ENCODE peak calls at places on chromosome 5, in six cellular contexts. T, L, A, F, R and X are unnamed samples.

GRCh38 chr5:172906436-172906835 is 52.8 kb upstream of the RPL26L1 start:
- DNase-seq in F (no peak), T (no peak), R (no peak), L (no peak), A (peak; percentile 92), X (no peak)

GRCh38 chr5:139245637-139246335 is 47.6 kb upstream of the SIL1 start:
- DNase-seq in L (no peak), F (no peak), A (no peak), R (no peak), T (no peak), X (no peak)

GRCh38 chr5:1487079-1487764 is 36.5 kb downstream of the LPCAT1 start:
- DNase-seq in F (no peak), T (no peak), R (no peak), L (no peak), A (no peak), X (no peak)

GRCh38 chr5:106545325-106545724 is 1125.4 kb downstream of the EFNA5 start:
- DNase-seq in L (no peak), F (no peak), T (no peak), R (no peak), A (peak; percentile 68), X (no peak)

GRCh38 chr5:38364825-38365224 is 106.5 kb downstream of the EGFLAM start:
- DNase-seq in R (no peak), A (no peak), T (no peak), F (no peak), L (no peak), X (no peak)

GRCh38 chr5:111641533-111642230 is 115.3 kb downstream of the NREP start:
- DNase-seq in R (no peak), A (peak; percentile 71), T (no peak), L (no peak), F (no peak), X (no peak)

GRCh38 chr5:138054863-138055558 is 22.1 kb upstream of the FAM13B start:
- DNase-seq in T (no peak), A (peak; percentile 14), R (no peak), F (no peak), L (no peak), X (no peak)

GRCh38 chr5:85472749-85473148 is 1088.1 kb upstream of the EDIL3 start:
- DNase-seq in F (no peak), R (no peak), T (no peak), A (no peak), L (no peak), X (no peak)

GRCh38 chr5:61329729-61330128 is 2.3 kb upstream of the ZSWIM6 start:
- DNase-seq in A (peak; percentile 42), R (no peak), F (no peak), L (no peak), T (no peak), X (no peak)

GRCh38 chr5:36180556-36181350 is 28.8 kb downstream of the SKP2 start:
- DNase-seq in F (no peak), R (no peak), A (no peak), L (no peak), T (no peak), X (no peak)

GRCh38 chr5:103424453-103425205 is 138.0 kb downstream of the NUDT12 start:
- DNase-seq in A (peak; percentile 91), T (no peak), R (no peak), L (no peak), F (no peak), X (no peak)

GRCh38 chr5:126884269-126884819 is 107.4 kb downstream of the LMNB1 start:
- DNase-seq in A (peak; percentile 89), R (no peak), F (peak; percentile 2), L (no peak), T (no peak), X (no peak)

DNA sequence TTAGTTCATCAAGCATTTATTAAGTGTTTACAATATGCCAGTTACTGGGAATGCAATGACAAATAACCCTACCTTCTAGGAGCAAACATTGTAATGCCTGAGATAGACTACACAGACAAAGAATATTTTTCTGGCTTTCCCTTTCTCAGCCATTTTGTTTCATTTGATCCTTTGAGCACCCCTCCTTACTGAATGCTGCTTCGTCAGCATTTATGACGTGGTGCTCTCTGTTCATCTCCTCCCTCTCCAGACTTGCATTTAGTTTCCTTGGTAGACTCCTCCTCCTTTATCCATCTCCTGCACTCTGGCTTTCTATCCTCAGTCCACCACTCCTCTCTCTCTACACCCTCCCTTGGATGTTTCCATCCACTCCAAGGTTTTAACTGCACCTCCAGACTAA is 245.3 kb downstream of the RAB3C start:
- DNase-seq in R (no peak), L (no peak), T (no peak), A (no peak), F (no peak), X (no peak)
- H3K27me3 ChIP-seq in R (no peaks in the 10 kb centered on the region), L (no peaks in the 10 kb centered on the region), T (no peaks in the 10 kb centered on the region), A (no peaks in the 10 kb centered on the region), F (no peaks in the 10 kb centered on the region), X (no peaks in the 10 kb centered on the region)

DNA sequence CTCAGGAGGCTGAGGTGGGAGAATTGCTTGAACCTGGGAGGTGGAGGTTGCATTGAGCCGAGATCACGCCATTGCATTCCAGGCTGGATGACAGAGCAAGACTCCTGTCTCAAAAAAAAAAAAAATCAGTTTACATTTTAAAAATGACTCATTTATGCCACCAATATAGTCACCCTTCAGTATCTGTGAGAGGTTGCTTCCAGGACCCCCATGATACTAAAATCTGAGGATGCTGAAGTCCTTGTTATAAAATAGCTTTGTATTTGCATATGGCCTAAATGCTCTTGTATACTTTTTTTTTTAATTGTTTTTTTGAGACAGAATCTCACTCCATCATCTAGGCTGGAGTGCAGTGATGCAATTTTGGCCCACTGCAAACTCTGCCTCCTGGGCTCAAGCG is 5.8 kb downstream of the OCLN start:
- DNase-seq in A (peak; percentile 52), T (no peak), L (no peak), R (no peak), F (no peak), X (no peak)
- H3K4me1 ChIP-seq in A (peaks cover 16% of the 10 kb centered on the region), T (peaks cover 10% of the 10 kb centered on the region), L (no peaks in the 10 kb centered on the region), R (peaks cover under 1% of the 10 kb centered on the region), F (peaks cover 79% of the 10 kb centered on the region), X (no peaks in the 10 kb centered on the region)

GRCh38 chr5:150860422-150860821 is 14.1 kb downstream of the IRGM start:
- DNase-seq in L (no peak), R (no peak), F (no peak), A (no peak), T (peak; percentile 39), X (no peak)

DNA sequence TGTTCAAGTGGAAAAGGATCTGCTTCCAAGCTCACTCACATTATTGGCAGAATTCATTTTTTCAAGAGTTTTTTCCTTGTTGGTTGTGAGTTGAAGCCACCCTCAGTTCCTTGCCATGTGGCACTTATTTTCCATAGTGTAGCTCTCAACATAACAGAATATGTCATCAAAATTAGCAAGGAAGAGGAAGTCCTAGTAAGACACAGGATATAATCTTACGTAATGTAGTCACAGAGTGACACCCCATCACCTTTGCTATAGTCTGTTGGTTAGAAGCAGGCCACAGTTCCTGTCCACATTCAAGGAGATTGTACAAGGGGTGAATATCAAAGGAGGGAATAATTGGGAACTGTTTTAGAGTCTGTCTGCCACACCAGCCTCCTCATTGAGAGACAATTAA is 15.7 kb downstream of the IRGM start:
- DNase-seq in R (no peak), F (no peak), T (no peak), A (no peak), L (no peak), X (no peak)
- H3K27ac ChIP-seq in R (no peak overlapping the region), F (no peak overlapping the region), T (no peak overlapping the region), A (no peak overlapping the region), L (no peak overlapping the region), X (no peak overlapping the region)

GRCh38 chr5:43046474-43046873 is 6.4 kb upstream of the ANXA2R start:
- DNase-seq in L (no peak), R (no peak), F (no peak), A (no peak), T (no peak), X (no peak)
- H3K27me3 ChIP-seq in L (no peaks in the 10 kb centered on the region), R (no peaks in the 10 kb centered on the region), F (no peaks in the 10 kb centered on the region), A (no peaks in the 10 kb centered on the region), T (no peaks in the 10 kb centered on the region), X (no peaks in the 10 kb centered on the region)